ENCODE peak calls at places on chromosomes 2 and 18, in seven cellular contexts. K is GM23338, C is T-cell, S is NAMALWA, F is mammary epithelial cell, R is ovary, G is Right ventricle myocardium superior. Q is an unnamed sample.
A peak's percentile ranks its signal among the peaks of the same experiment; 100 is the strongest.

GRCh38 chr2:199100326-199101110 is 357.2 kb downstream of the SATB2 start:
- DNase-seq in K (peak; percentile 14), C (no peak), S (no peak), F (no peak), R (no peak), G (no peak), Q (peak; percentile 77)

GRCh38 chr2:58973831-58974281 is 732.7 kb upstream of the FANCL start:
- DNase-seq in K (peak; percentile 73), C (no peak), S (no peak), F (no peak), R (no peak), G (no peak), Q (no peak)

GRCh38 chr2:11133238-11133935 is 21.9 kb upstream of the SLC66A3 start:
- DNase-seq in K (peak; percentile 56), C (no peak), S (no peak), F (no peak), R (peak; percentile 51), G (no peak), Q (no peak)

GRCh38 chr2:88657131-88657530 is 29.9 kb upstream of the EIF2AK3 start:
- DNase-seq in K (no peak), C (no peak), S (no peak), F (no peak), R (no peak), G (no peak), Q (no peak)

GRCh38 chr2:122960727-122961641 is 1064.1 kb upstream of the CNTNAP5 start:
- DNase-seq in K (no peak), C (no peak), S (no peak), F (peak; percentile 78), R (no peak), G (no peak), Q (peak; percentile 94)

GRCh38 chr2:207845202-207845864 is 75.6 kb upstream of the FZD5 start:
- DNase-seq in K (no peak), C (no peak), S (no peak), F (no peak), R (no peak), G (no peak), Q (no peak)

GRCh38 chr2:225056330-225057073 is 14.2 kb upstream of the DOCK10 start:
- DNase-seq in K (no peak), C (no peak), S (no peak), F (peak; percentile 19), R (no peak), G (no peak), Q (no peak)

GRCh38 chr18:40293311-40293710 is 1661.7 kb upstream of the PIK3C3 start:
- DNase-seq in K (peak; percentile 34), C (no peak), S (no peak), F (peak; percentile 0), R (no peak), G (no peak), Q (no peak)

GRCh38 chr2:86706220-86706619 is 13.9 kb upstream of the RMND5A start:
- DNase-seq in K (no peak), C (no peak), S (no peak), F (no peak), R (no peak), G (no peak), Q (no peak)

GRCh38 chr2:239150125-239151011 is 250.5 kb downstream of the HDAC4 start:
- DNase-seq in K (no peak), C (peak; percentile 44), S (no peak), F (no peak), R (no peak), G (no peak), Q (no peak)

GRCh38 chr2:159635006-159635746 is 18.8 kb upstream of the BAZ2B start:
- DNase-seq in K (no peak), C (no peak), S (no peak), F (no peak), R (no peak), G (no peak), Q (no peak)

GRCh38 chr2:10347559-10347941 is 44.8 kb downstream of the HPCAL1 start:
- DNase-seq in K (no peak), C (no peak), S (no peak), F (no peak), R (no peak), G (peak; percentile 32), Q (no peak)

GRCh38 chr2:135528006-135528405 is 3.0 kb downstream of the ZRANB3 start:
- DNase-seq in K (no peak), C (no peak), S (no peak), F (peak; percentile 35), R (no peak), G (no peak), Q (no peak)

GRCh38 chr18:13147146-13147545 is 71.4 kb upstream of the LDLRAD4 start:
- DNase-seq in K (no peak), C (no peak), S (peak; percentile 45), F (no peak), R (no peak), G (no peak), Q (peak; percentile 74)

GRCh38 chr2:133717497-133717896 is 149.2 kb upstream of the NCKAP5 start:
- DNase-seq in K (no peak), C (no peak), S (no peak), F (peak; percentile 18), R (no peak), G (no peak), Q (no peak)

GRCh38 chr18:55778731-55779460 is 190.9 kb upstream of the TCF4 start:
- DNase-seq in K (peak; percentile 44), C (no peak), S (peak; percentile 71), F (peak; percentile 60), R (no peak), G (no peak), Q (no peak)

GRCh38 chr2:45699032-45699658 is 47.7 kb downstream of the PRKCE start:
- DNase-seq in K (no peak), C (no peak), S (no peak), F (peak; percentile 59), R (no peak), G (no peak), Q (no peak)

GRCh38 chr18:7856733-7857132 is 289.6 kb downstream of the PTPRM start:
- DNase-seq in K (no peak), C (no peak), S (no peak), F (peak; percentile 74), R (no peak), G (no peak), Q (no peak)

GRCh38 chr2:236376566-236377244 is 112.5 kb upstream of the ASB18 start:
- DNase-seq in K (no peak), C (no peak), S (no peak), F (no peak), R (no peak), G (no peak), Q (peak; percentile 26)

GRCh38 chr2:36960005-36960675 is 6.2 kb downstream of the STRN start:
- DNase-seq in K (no peak), C (no peak), S (peak; percentile 14), F (no peak), R (no peak), G (no peak), Q (no peak)

GRCh38 chr2:133326651-133327397 is 241.4 kb downstream of the NCKAP5 start:
- DNase-seq in K (peak; percentile 16), C (no peak), S (no peak), F (no peak), R (no peak), G (no peak), Q (peak; percentile 94)

GRCh38 chr2:45008296-45009129 is 739 bp downstream of the SIX2 start:
- DNase-seq in K (peak; percentile 40), C (no peak), S (no peak), F (no peak), R (no peak), G (peak; percentile 51), Q (peak; percentile 32)

GRCh38 chr2:29462293-29462692 is 347.1 kb downstream of the CLIP4 start:
- DNase-seq in K (no peak), C (no peak), S (no peak), F (peak; percentile 51), R (no peak), G (no peak), Q (no peak)

GRCh38 chr18:54329787-54330186 is 27.9 kb downstream of the STARD6 start:
- DNase-seq in K (no peak), C (no peak), S (no peak), F (no peak), R (no peak), G (no peak), Q (no peak)